ENCODE peak calls at places on chromosomes 5 and 9, in five cellular contexts. One of them, this sample, is unnamed.

GRCh38 chr5:76204713-76205112 is 121.5 kb downstream of the SV2C start:
- DNase-seq in right cardiac atrium: no peak
- DNase-seq in ELR: no peak
- DNase-seq in H9: no peak
- DNase-seq in activated T-helper 1 cell treated with anti-CD3 and anti-CD28 coated beads, Interleukin-12 subunit alpha, Interleukin-12 subunit beta, Interleukin-2, Interleukin-4 antibody, amounts not matched to agents 30 ng/mL and 10 ng/mL and 1 ng/mL, durations not matched to agents 14 hours and 24 hours and 36 hours: no peak
- DNase-seq in this sample: no peak

GRCh38 chr5:98763001-98763630 is 10.3 kb upstream of the RGMB start:
- DNase-seq in right cardiac atrium: no peak
- DNase-seq in ELR: peak
- DNase-seq in H9: peak
- DNase-seq in activated T-helper 1 cell treated with anti-CD3 and anti-CD28 coated beads, Interleukin-12 subunit alpha, Interleukin-12 subunit beta, Interleukin-2, Interleukin-4 antibody, amounts not matched to agents 30 ng/mL and 10 ng/mL and 1 ng/mL, durations not matched to agents 14 hours and 24 hours and 36 hours: no peak
- DNase-seq in this sample: no peak

GRCh38 chr9:106878943-106879916 is 16.3 kb downstream of the ZNF462 start:
- DNase-seq in right cardiac atrium: peak
- DNase-seq in ELR: peak
- DNase-seq in H9: no peak
- DNase-seq in activated T-helper 1 cell treated with anti-CD3 and anti-CD28 coated beads, Interleukin-12 subunit alpha, Interleukin-12 subunit beta, Interleukin-2, Interleukin-4 antibody, amounts not matched to agents 30 ng/mL and 10 ng/mL and 1 ng/mL, durations not matched to agents 14 hours and 24 hours and 36 hours: no peak
- DNase-seq in this sample: peak

GRCh38 chr9:94929373-94929764 is 202.9 kb downstream of the AOPEP start:
- DNase-seq in right cardiac atrium: peak
- DNase-seq in ELR: no peak
- DNase-seq in H9: no peak
- DNase-seq in activated T-helper 1 cell treated with anti-CD3 and anti-CD28 coated beads, Interleukin-12 subunit alpha, Interleukin-12 subunit beta, Interleukin-2, Interleukin-4 antibody, amounts not matched to agents 30 ng/mL and 10 ng/mL and 1 ng/mL, durations not matched to agents 14 hours and 24 hours and 36 hours: no peak
- DNase-seq in this sample: peak

GRCh38 chr5:174532453-174533126 is 191.8 kb upstream of the MSX2 start:
- DNase-seq in right cardiac atrium: peak
- DNase-seq in ELR: peak
- DNase-seq in H9: peak
- DNase-seq in activated T-helper 1 cell treated with anti-CD3 and anti-CD28 coated beads, Interleukin-12 subunit alpha, Interleukin-12 subunit beta, Interleukin-2, Interleukin-4 antibody, amounts not matched to agents 30 ng/mL and 10 ng/mL and 1 ng/mL, durations not matched to agents 14 hours and 24 hours and 36 hours: no peak
- DNase-seq in this sample: peak

GRCh38 chr5:161847447-161847846 is 473 bp upstream of the GABRA1 start:
- DNase-seq in right cardiac atrium: no peak
- DNase-seq in ELR: no peak
- DNase-seq in H9: peak
- DNase-seq in activated T-helper 1 cell treated with anti-CD3 and anti-CD28 coated beads, Interleukin-12 subunit alpha, Interleukin-12 subunit beta, Interleukin-2, Interleukin-4 antibody, amounts not matched to agents 30 ng/mL and 10 ng/mL and 1 ng/mL, durations not matched to agents 14 hours and 24 hours and 36 hours: no peak
- DNase-seq in this sample: no peak

GRCh38 chr9:80556631-80557030 is 984.9 kb downstream of the TLE4 start:
- DNase-seq in right cardiac atrium: no peak
- DNase-seq in ELR: peak
- DNase-seq in H9: no peak
- DNase-seq in activated T-helper 1 cell treated with anti-CD3 and anti-CD28 coated beads, Interleukin-12 subunit alpha, Interleukin-12 subunit beta, Interleukin-2, Interleukin-4 antibody, amounts not matched to agents 30 ng/mL and 10 ng/mL and 1 ng/mL, durations not matched to agents 14 hours and 24 hours and 36 hours: no peak
- DNase-seq in this sample: no peak

GRCh38 chr5:127425037-127425436 is 92.4 kb upstream of the PRRC1 start:
- DNase-seq in right cardiac atrium: no peak
- DNase-seq in ELR: no peak
- DNase-seq in H9: no peak
- DNase-seq in activated T-helper 1 cell treated with anti-CD3 and anti-CD28 coated beads, Interleukin-12 subunit alpha, Interleukin-12 subunit beta, Interleukin-2, Interleukin-4 antibody, amounts not matched to agents 30 ng/mL and 10 ng/mL and 1 ng/mL, durations not matched to agents 14 hours and 24 hours and 36 hours: no peak
- DNase-seq in this sample: no peak

GRCh38 chr5:96597441-96598020 is 64.6 kb upstream of the CAST start:
- DNase-seq in right cardiac atrium: no peak
- DNase-seq in ELR: peak
- DNase-seq in H9: no peak
- DNase-seq in activated T-helper 1 cell treated with anti-CD3 and anti-CD28 coated beads, Interleukin-12 subunit alpha, Interleukin-12 subunit beta, Interleukin-2, Interleukin-4 antibody, amounts not matched to agents 30 ng/mL and 10 ng/mL and 1 ng/mL, durations not matched to agents 14 hours and 24 hours and 36 hours: no peak
- DNase-seq in this sample: no peak

GRCh38 chr5:59790399-59791130 is 103.0 kb downstream of the PDE4D start:
- DNase-seq in right cardiac atrium: peak
- DNase-seq in ELR: peak
- DNase-seq in H9: no peak
- DNase-seq in activated T-helper 1 cell treated with anti-CD3 and anti-CD28 coated beads, Interleukin-12 subunit alpha, Interleukin-12 subunit beta, Interleukin-2, Interleukin-4 antibody, amounts not matched to agents 30 ng/mL and 10 ng/mL and 1 ng/mL, durations not matched to agents 14 hours and 24 hours and 36 hours: no peak
- DNase-seq in this sample: no peak

GRCh38 chr5:82820188-82820587 is 257.0 kb downstream of the TMEM167A start:
- DNase-seq in right cardiac atrium: no peak
- DNase-seq in ELR: peak
- DNase-seq in H9: no peak
- DNase-seq in activated T-helper 1 cell treated with anti-CD3 and anti-CD28 coated beads, Interleukin-12 subunit alpha, Interleukin-12 subunit beta, Interleukin-2, Interleukin-4 antibody, amounts not matched to agents 30 ng/mL and 10 ng/mL and 1 ng/mL, durations not matched to agents 14 hours and 24 hours and 36 hours: no peak
- DNase-seq in this sample: no peak

GRCh38 chr9:3444016-3444415 is 81.8 kb downstream of the RFX3 start:
- DNase-seq in right cardiac atrium: no peak
- DNase-seq in ELR: no peak
- DNase-seq in H9: no peak
- DNase-seq in activated T-helper 1 cell treated with anti-CD3 and anti-CD28 coated beads, Interleukin-12 subunit alpha, Interleukin-12 subunit beta, Interleukin-2, Interleukin-4 antibody, amounts not matched to agents 30 ng/mL and 10 ng/mL and 1 ng/mL, durations not matched to agents 14 hours and 24 hours and 36 hours: no peak
- DNase-seq in this sample: no peak

GRCh38 chr9:18554244-18554643 is 80.3 kb downstream of the ADAMTSL1 start:
- DNase-seq in right cardiac atrium: no peak
- DNase-seq in ELR: no peak
- DNase-seq in H9: no peak
- DNase-seq in activated T-helper 1 cell treated with anti-CD3 and anti-CD28 coated beads, Interleukin-12 subunit alpha, Interleukin-12 subunit beta, Interleukin-2, Interleukin-4 antibody, amounts not matched to agents 30 ng/mL and 10 ng/mL and 1 ng/mL, durations not matched to agents 14 hours and 24 hours and 36 hours: no peak
- DNase-seq in this sample: no peak

GRCh38 chr5:58983496-58983895 is 400.6 kb downstream of the RAB3C start:
- DNase-seq in right cardiac atrium: no peak
- DNase-seq in ELR: no peak
- DNase-seq in H9: no peak
- DNase-seq in activated T-helper 1 cell treated with anti-CD3 and anti-CD28 coated beads, Interleukin-12 subunit alpha, Interleukin-12 subunit beta, Interleukin-2, Interleukin-4 antibody, amounts not matched to agents 30 ng/mL and 10 ng/mL and 1 ng/mL, durations not matched to agents 14 hours and 24 hours and 36 hours: no peak
- DNase-seq in this sample: no peak

GRCh38 chr5:135398160-135398854 is 724 bp downstream of the MACROH2A1 start:
- DNase-seq in right cardiac atrium: peak
- DNase-seq in ELR: peak
- DNase-seq in H9: peak
- DNase-seq in activated T-helper 1 cell treated with anti-CD3 and anti-CD28 coated beads, Interleukin-12 subunit alpha, Interleukin-12 subunit beta, Interleukin-2, Interleukin-4 antibody, amounts not matched to agents 30 ng/mL and 10 ng/mL and 1 ng/mL, durations not matched to agents 14 hours and 24 hours and 36 hours: peak
- DNase-seq in this sample: peak

GRCh38 chr9:91583996-91584395 is 160.4 kb upstream of the NFIL3 start:
- DNase-seq in right cardiac atrium: no peak
- DNase-seq in ELR: no peak
- DNase-seq in H9: no peak
- DNase-seq in activated T-helper 1 cell treated with anti-CD3 and anti-CD28 coated beads, Interleukin-12 subunit alpha, Interleukin-12 subunit beta, Interleukin-2, Interleukin-4 antibody, amounts not matched to agents 30 ng/mL and 10 ng/mL and 1 ng/mL, durations not matched to agents 14 hours and 24 hours and 36 hours: no peak
- DNase-seq in this sample: no peak

GRCh38 chr5:127072861-127073846 is at the start of gene C5orf63:
- DNase-seq in right cardiac atrium: peak
- DNase-seq in ELR: peak
- DNase-seq in H9: peak
- DNase-seq in activated T-helper 1 cell treated with anti-CD3 and anti-CD28 coated beads, Interleukin-12 subunit alpha, Interleukin-12 subunit beta, Interleukin-2, Interleukin-4 antibody, amounts not matched to agents 30 ng/mL and 10 ng/mL and 1 ng/mL, durations not matched to agents 14 hours and 24 hours and 36 hours: peak
- DNase-seq in this sample: peak

This sample was measured in left ventricle myocardium superior.